ENCODE peak calls at places on chromosome 10, in four cellular contexts. K is fibroblast of lung; X is CD4-positive, alpha-beta T cell; D is breast epithelium. P is an unnamed sample.

GRCh38 chr10:77308084-77308732 is 329.4 kb downstream of the KCNMA1 start:
- DNase-seq in K (no peak), X (no peak), D (no peak), P (no peak)

GRCh38 chr10:91691255-91691654 is 58.4 kb upstream of the PPP1R3C start:
- DNase-seq in K (no peak), X (no peak), D (no peak), P (no peak)

GRCh38 chr10:13299437-13300287 is at the start of gene PHYH:
- DNase-seq in K (peak; percentile 80), X (peak; percentile 66), D (peak; percentile 84), P (peak; percentile 22)

GRCh38 chr10:71975891-71976725 is 11.9 kb downstream of the CHST3 start:
- DNase-seq in K (peak; percentile 84), X (no peak), D (peak; percentile 41), P (no peak)

GRCh38 chr10:86798636-86799035 is 42.2 kb downstream of the BMPR1A start:
- DNase-seq in K (peak; percentile 41), X (no peak), D (no peak), P (no peak)

GRCh38 chr10:78934499-78934898 is 134.3 kb upstream of the ZMIZ1 start:
- DNase-seq in K (no peak), X (no peak), D (no peak), P (no peak)

GRCh38 chr10:114077347-114077746 is 33.7 kb downstream of the ADRB1 start:
- DNase-seq in K (no peak), X (no peak), D (no peak), P (no peak)

GRCh38 chr10:110502072-110502845 is 4.6 kb downstream of the DUSP5 start:
- DNase-seq in K (no peak), X (no peak), D (no peak), P (no peak)

GRCh38 chr10:83869898-83870297 is 269.4 kb upstream of the GHITM start:
- DNase-seq in K (no peak), X (no peak), D (no peak), P (no peak)

GRCh38 chr10:128631801-128632241 is 505.6 kb upstream of the MKI67 start:
- DNase-seq in K (peak; percentile 9), X (no peak), D (no peak), P (no peak)

GRCh38 chr10:77236700-77237099 is 400.9 kb downstream of the KCNMA1 start:
- DNase-seq in K (peak; percentile 66), X (no peak), D (no peak), P (peak; percentile 18)

GRCh38 chr10:28980264-28980663 is 302.9 kb downstream of the BAMBI start:
- DNase-seq in K (no peak), X (no peak), D (no peak), P (no peak)

GRCh38 chr10:121406823-121407545 is 191.3 kb downstream of the FGFR2 start:
- DNase-seq in K (peak; percentile 24), X (no peak), D (no peak), P (peak; percentile 41)

GRCh38 chr10:73253226-73253557 is 748 bp upstream of the MRPS16 start:
- DNase-seq in K (no peak), X (no peak), D (no peak), P (no peak)

GRCh38 chr10:78779339-78779955 is 289.3 kb upstream of the ZMIZ1 start:
- DNase-seq in K (peak; percentile 32), X (no peak), D (peak; percentile 2), P (no peak)

GRCh38 chr10:80473096-80473657 is 19.1 kb downstream of the TSPAN14 start:
- DNase-seq in K (no peak), X (no peak), D (no peak), P (no peak)

GRCh38 chr10:924524-924859 is 7.0 kb downstream of the LARP4B start:
- DNase-seq in K (no peak), X (no peak), D (no peak), P (no peak)

GRCh38 chr10:117074621-117075020 is 63.4 kb downstream of the VAX1 start:
- DNase-seq in K (no peak), X (no peak), D (no peak), P (no peak)

GRCh38 chr10:126210051-126210651 is 178.1 kb downstream of the ADAM12 start:
- DNase-seq in K (no peak), X (no peak), D (no peak), P (no peak)

GRCh38 chr10:84542552-84542951 is 214.2 kb downstream of the CCSER2 start:
- DNase-seq in K (no peak), X (no peak), D (no peak), P (no peak)

GRCh38 chr10:71708301-71708703 is 11.3 kb downstream of the C10orf105 start:
- DNase-seq in K (peak; percentile 19), X (peak; percentile 63), D (no peak), P (no peak)

GRCh38 chr10:33863347-33863746 is 528.9 kb upstream of the NRP1 start:
- DNase-seq in K (no peak), X (no peak), D (no peak), P (no peak)

GRCh38 chr10:13346280-13346819 is 1.7 kb downstream of the SEPHS1 start:
- DNase-seq in K (peak; percentile 66), X (no peak), D (no peak), P (no peak)

GRCh38 chr10:118868618-118869017 is 113.8 kb upstream of the CACUL1 start:
- DNase-seq in K (no peak), X (no peak), D (no peak), P (no peak)

GRCh38 chr10:48464871-48465736 is 139.8 kb downstream of the ARHGAP22 start:
- DNase-seq in K (no peak), X (no peak), D (peak; percentile 51), P (no peak)

GRCh38 chr10:79050896-79051555 is 17.7 kb upstream of the ZMIZ1 start:
- DNase-seq in K (no peak), X (no peak), D (peak; percentile 27), P (no peak)

GRCh38 chr10:20085115-20085514 is 268.9 kb downstream of the PLXDC2 start:
- DNase-seq in K (no peak), X (no peak), D (no peak), P (no peak)

GRCh38 chr10:118522791-118523498 is 72.5 kb downstream of the PRLHR start:
- DNase-seq in K (peak; percentile 68), X (no peak), D (no peak), P (peak; percentile 96)

GRCh38 chr10:71889388-71889987 is 38.4 kb upstream of the PSAP start:
- DNase-seq in K (no peak), X (no peak), D (no peak), P (no peak)

GRCh38 chr10:124182088-124182541 is 88.7 kb upstream of the CHST15 start:
- DNase-seq in K (no peak), X (no peak), D (no peak), P (no peak)

GRCh38 chr10:99788598-99789259 is 6.3 kb downstream of the ABCC2 start:
- DNase-seq in K (peak; percentile 94), X (no peak), D (no peak), P (no peak)

GRCh38 chr10:17616403-17617030 is 657 bp downstream of the HACD1 start:
- DNase-seq in K (peak; percentile 67), X (no peak), D (peak; percentile 67), P (no peak)

GRCh38 chr10:6173203-6173602 is 29.5 kb upstream of the PFKFB3 start:
- DNase-seq in K (no peak), X (peak; percentile 57), D (no peak), P (no peak)

GRCh38 chr10:4635394-4635793 is 190.6 kb upstream of the AKR1E2 start:
- DNase-seq in K (no peak), X (no peak), D (no peak), P (no peak)

GRCh38 chr10:4635883-4636282 is 190.1 kb upstream of the AKR1E2 start:
- DNase-seq in K (no peak), X (no peak), D (no peak), P (no peak)

GRCh38 chr10:4638116-4638515 is 187.9 kb upstream of the AKR1E2 start:
- DNase-seq in K (no peak), X (no peak), D (no peak), P (no peak)

GRCh38 chr10:4645836-4646235 is 180.2 kb upstream of the AKR1E2 start:
- DNase-seq in K (no peak), X (no peak), D (no peak), P (no peak)

GRCh38 chr10:4639960-4640359 is 186.0 kb upstream of the AKR1E2 start:
- DNase-seq in K (peak; percentile 45), X (no peak), D (no peak), P (no peak)
- H3K27ac ChIP-seq in K (no peak overlapping the region), X (no peak overlapping the region), D (peak overlapping the region; percentile 78), P (no peak overlapping the region)

GRCh38 chr10:36147529-36147928 is 505.4 kb upstream of the FZD8 start:
- DNase-seq in K (no peak), X (no peak), D (no peak), P (no peak)

DNA sequence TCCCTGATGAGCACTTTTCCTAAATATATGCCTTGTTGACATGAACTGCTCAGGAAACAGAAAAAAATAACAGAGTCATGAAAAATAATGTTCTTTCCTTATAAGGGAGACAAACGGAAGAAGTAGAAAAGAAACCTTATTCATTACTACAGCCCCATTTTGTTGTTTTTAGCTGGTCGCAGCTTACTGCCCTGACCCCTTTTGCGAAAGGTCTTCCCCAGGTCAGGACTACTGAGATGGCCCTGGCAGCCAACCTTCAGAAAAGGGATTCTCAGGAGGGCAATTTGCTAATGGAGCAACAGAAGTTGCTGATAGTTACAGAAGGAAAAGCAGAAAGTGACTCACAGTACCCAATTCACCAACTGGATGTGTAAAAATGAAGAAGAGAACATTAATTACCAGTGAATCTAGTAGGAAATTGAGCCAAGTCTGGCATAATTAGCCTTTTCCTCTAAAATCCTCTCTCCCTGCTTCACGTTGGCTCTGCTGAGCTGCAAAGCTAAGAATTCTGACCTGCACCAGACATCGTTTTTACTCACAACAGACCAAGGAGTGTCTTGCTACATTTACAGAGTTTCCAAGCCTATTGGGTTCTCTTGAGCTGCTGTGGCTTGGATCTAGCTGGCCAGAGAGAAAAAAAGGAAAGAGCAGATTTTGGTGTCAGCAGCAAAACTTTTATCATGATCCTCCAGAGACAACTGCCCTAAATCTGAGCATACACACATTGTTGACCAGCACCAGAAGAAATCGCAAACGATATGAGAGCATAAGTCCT is 499.9 kb upstream of the FZD8 start:
- DNase-seq in K (no peak), X (no peak), D (no peak), P (no peak)
- H3K27ac ChIP-seq in K (no peak overlapping the region), X (no peak overlapping the region), D (no peak overlapping the region), P (no peak overlapping the region)

GRCh38 chr10:132634241-132634946 is 96.8 kb downstream of the INPP5A start:
- DNase-seq in K (no peak), X (no peak), D (no peak), P (no peak)
- H3K27ac ChIP-seq in K (no peak overlapping the region), X (no peak overlapping the region), D (no peak overlapping the region), P (no peak overlapping the region)

GRCh38 chr10:4051408-4052151 is 266.6 kb upstream of the KLF6 start:
- DNase-seq in K (no peak), X (no peak), D (no peak), P (no peak)
- H3K27ac ChIP-seq in K (peak overlapping the region; percentile 73), X (no peak overlapping the region), D (peak overlapping the region; percentile 67), P (no peak overlapping the region)

DNA sequence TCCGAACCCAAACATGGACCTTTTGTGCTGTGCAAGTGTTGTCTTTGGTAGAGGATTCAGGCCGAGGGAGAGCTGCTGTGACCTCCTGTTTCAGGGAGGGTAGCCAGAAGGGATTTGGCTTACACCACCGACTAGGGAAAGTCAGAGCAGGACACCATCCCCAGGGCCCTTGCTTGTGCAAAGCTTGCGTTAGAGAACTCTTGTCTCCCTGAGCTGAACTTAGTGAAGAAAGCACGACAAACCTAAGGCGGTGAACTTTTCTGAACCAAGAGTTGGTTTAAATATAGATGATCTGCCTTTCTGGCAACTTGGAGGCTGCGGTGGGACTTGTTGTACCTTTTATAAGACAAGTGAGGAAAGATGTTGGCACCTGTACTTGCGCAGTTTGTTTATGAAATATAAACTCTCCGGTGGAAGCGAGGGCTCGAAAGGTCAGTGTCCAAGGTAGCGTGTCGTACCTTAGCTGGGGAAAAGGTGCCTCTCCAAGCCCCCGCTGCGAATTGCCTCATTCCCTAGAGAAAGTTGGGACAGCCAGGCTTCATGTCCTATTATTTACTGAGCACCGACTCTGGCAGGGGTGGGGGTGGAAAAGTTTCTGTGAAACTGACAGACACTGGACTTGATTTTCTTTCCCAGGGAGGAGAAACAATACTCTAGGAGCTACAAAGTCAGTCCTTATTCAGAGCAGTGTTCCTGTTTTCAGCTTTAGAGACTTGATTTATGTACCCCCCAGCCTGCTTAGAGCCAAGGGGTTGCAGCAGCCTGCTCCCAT is 31.6 kb downstream of the WBP1L start:
- DNase-seq in K (no peak), X (no peak), D (no peak), P (no peak)
- H3K27ac ChIP-seq in K (peak overlapping the region; percentile 68), X (no peak overlapping the region), D (peak overlapping the region; percentile 93), P (peak overlapping the region; percentile 83)

P was measured in epithelial cell of prostate.